ENCODE peak calls at places on chromosomes 16 and 17, in four cellular contexts. B is transverse colon, H is NCI-H460, X is OCI-LY7. D is an unnamed sample.

GRCh38 chr16:70753694-70754325 is 47.1 kb downstream of the VAC14 start:
- DNase-seq in H (no peak), X (no peak), B (no peak), D (peak; percentile 56)

GRCh38 chr16:3025032-3026002 is 1.5 kb downstream of the THOC6 start:
- DNase-seq in B (no peak), X (no peak), H (no peak), D (no peak)

GRCh38 chr17:70523407-70523806 is 354.1 kb downstream of the KCNJ2 start:
- DNase-seq in H (no peak), B (no peak), X (no peak), D (no peak)

GRCh38 chr16:82063456-82064082 is 28.5 kb downstream of the HSD17B2 start:
- DNase-seq in B (no peak), H (no peak), X (no peak), D (no peak)

GRCh38 chr17:27294689-27295630 is 1.0 kb downstream of the WSB1 start:
- DNase-seq in H (peak; percentile 74), B (peak; percentile 76), X (peak; percentile 59), D (peak; percentile 67)

GRCh38 chr17:68766640-68767039 is 165.5 kb upstream of the FAM20A start:
- DNase-seq in X (no peak), B (no peak), H (no peak), D (no peak)

GRCh38 chr17:80944326-80944725 is 47.3 kb upstream of the CHMP6 start:
- DNase-seq in H (no peak), B (no peak), X (no peak), D (no peak)

GRCh38 chr17:67285360-67285759 is 40.4 kb upstream of the HELZ start:
- DNase-seq in B (no peak), H (no peak), X (no peak), D (no peak)

GRCh38 chr17:55420067-55420775 is 1.4 kb downstream of the MMD start:
- DNase-seq in X (peak; percentile 81), B (no peak), H (no peak), D (no peak)

GRCh38 chr16:24972608-24973220 is 42.5 kb downstream of the ARHGAP17 start:
- DNase-seq in X (peak; percentile 23), H (no peak), B (no peak), D (no peak)

GRCh38 chr16:85736924-85737323 is 14.0 kb downstream of the C16orf74 start:
- DNase-seq in H (no peak), X (no peak), B (no peak), D (no peak)

GRCh38 chr16:30472328-30472942 is at the start of gene ITGAL:
- DNase-seq in H (no peak), B (peak; percentile 72), X (peak; percentile 90), D (peak; percentile 9)

GRCh38 chr17:79023886-79024771 is at the start of gene C1QTNF1:
- DNase-seq in H (no peak), B (peak; percentile 70), X (no peak), D (no peak)

GRCh38 chr17:80347948-80348351 is 67.0 kb upstream of the ENDOV start:
- DNase-seq in X (no peak), H (no peak), B (no peak), D (no peak)

GRCh38 chr17:82863941-82864720 is 24.3 kb upstream of the ZNF750 start:
- DNase-seq in H (no peak), X (peak; percentile 75), B (peak; percentile 69), D (peak; percentile 85)

GRCh38 chr16:3520398-3520797 is 19.6 kb downstream of the CLUAP1 start:
- DNase-seq in X (no peak), B (no peak), H (no peak), D (no peak)

GRCh38 chr17:11303773-11304394 is 62.9 kb downstream of the SHISA6 start:
- DNase-seq in X (no peak), H (no peak), B (no peak), D (no peak)

GRCh38 chr16:56603589-56603988 is 4.8 kb upstream of the MT2A start:
- DNase-seq in X (peak; percentile 32), H (peak; percentile 62), B (peak; percentile 54), D (peak; percentile 62)

GRCh38 chr16:55116165-55116894 is 185.7 kb downstream of the IRX5 start:
- DNase-seq in X (no peak), B (no peak), H (no peak), D (no peak)

GRCh38 chr17:10243905-10244844 is 45.8 kb upstream of the GAS7 start:
- DNase-seq in X (no peak), H (no peak), B (no peak), D (peak; percentile 47)

GRCh38 chr16:20166531-20167235 is 93.0 kb upstream of the GPR139 start:
- DNase-seq in B (no peak), H (no peak), X (no peak), D (no peak)

GRCh38 chr17:74098378-74099024 is 105.0 kb upstream of the RPL38 start:
- DNase-seq in X (no peak), B (no peak), H (no peak), D (no peak)

GRCh38 chr17:37082461-37082860 is 133.7 kb downstream of the AATF start:
- DNase-seq in B (no peak), X (no peak), H (no peak), D (no peak)

D was measured in thyroid gland.